ENCODE peak calls at places on chromosomes 11 and 22, in ten cellular contexts. One of them, this sample, is unnamed.

GRCh38 chr11:114762437-114762836 is 84.1 kb downstream of the NXPE2 start:
- DNase-seq in left colon: peak; percentile 86
- DNase-seq in HTR-8/SVneo: peak; percentile 60
- DNase-seq in memory B cell: no peak
- DNase-seq in neural crest cell: peak; percentile 52
- DNase-seq in NCI-H748 treated with DMSO at 0.1 percent for 48 hours: no peak
- DNase-seq in putamen: peak; percentile 2
- DNase-seq in kidney tubule cell: peak; percentile 60
- DNase-seq in LoVo: peak; percentile 59
- DNase-seq in body of pancreas: peak; percentile 65
- DNase-seq in this sample: peak; percentile 77

GRCh38 chr11:120336641-120337132 is 474 bp downstream of the ARHGEF12 start:
- DNase-seq in left colon: peak; percentile 67
- DNase-seq in HTR-8/SVneo: no peak
- DNase-seq in memory B cell: peak; percentile 9
- DNase-seq in neural crest cell: peak; percentile 49
- DNase-seq in NCI-H748 treated with DMSO at 0.1 percent for 48 hours: no peak
- DNase-seq in putamen: no peak
- DNase-seq in kidney tubule cell: peak; percentile 53
- DNase-seq in LoVo: no peak
- DNase-seq in body of pancreas: no peak
- DNase-seq in this sample: peak; percentile 51

GRCh38 chr11:127919206-127920000 is 668.0 kb downstream of the ETS1 start:
- DNase-seq in left colon: no peak
- DNase-seq in HTR-8/SVneo: no peak
- DNase-seq in memory B cell: no peak
- DNase-seq in neural crest cell: no peak
- DNase-seq in NCI-H748 treated with DMSO at 0.1 percent for 48 hours: no peak
- DNase-seq in putamen: no peak
- DNase-seq in kidney tubule cell: peak; percentile 83
- DNase-seq in LoVo: no peak
- DNase-seq in body of pancreas: no peak
- DNase-seq in this sample: peak; percentile 39

GRCh38 chr11:67698247-67698646 is 23.8 kb upstream of the ALDH3B2 start:
- DNase-seq in left colon: no peak
- DNase-seq in HTR-8/SVneo: no peak
- DNase-seq in memory B cell: no peak
- DNase-seq in neural crest cell: no peak
- DNase-seq in NCI-H748 treated with DMSO at 0.1 percent for 48 hours: no peak
- DNase-seq in putamen: no peak
- DNase-seq in kidney tubule cell: no peak
- DNase-seq in LoVo: no peak
- DNase-seq in body of pancreas: no peak
- DNase-seq in this sample: no peak

GRCh38 chr11:118715837-118716260 is 36.4 kb upstream of the TREH start:
- DNase-seq in left colon: no peak
- DNase-seq in HTR-8/SVneo: no peak
- DNase-seq in memory B cell: no peak
- DNase-seq in neural crest cell: no peak
- DNase-seq in NCI-H748 treated with DMSO at 0.1 percent for 48 hours: no peak
- DNase-seq in putamen: no peak
- DNase-seq in kidney tubule cell: no peak
- DNase-seq in LoVo: no peak
- DNase-seq in body of pancreas: peak; percentile 35
- DNase-seq in this sample: peak; percentile 16

GRCh38 chr22:23772315-23773246 is at the start of gene MMP11:
- DNase-seq in left colon: peak; percentile 82
- DNase-seq in HTR-8/SVneo: no peak
- DNase-seq in memory B cell: peak; percentile 30
- DNase-seq in neural crest cell: peak; percentile 59
- DNase-seq in NCI-H748 treated with DMSO at 0.1 percent for 48 hours: no peak
- DNase-seq in putamen: no peak
- DNase-seq in kidney tubule cell: peak; percentile 43
- DNase-seq in LoVo: peak; percentile 58
- DNase-seq in body of pancreas: peak; percentile 48
- DNase-seq in this sample: no peak

GRCh38 chr11:69007978-69008381 is 5.1 kb downstream of the MRGPRF start:
- DNase-seq in left colon: no peak
- DNase-seq in HTR-8/SVneo: no peak
- DNase-seq in memory B cell: no peak
- DNase-seq in neural crest cell: no peak
- DNase-seq in NCI-H748 treated with DMSO at 0.1 percent for 48 hours: no peak
- DNase-seq in putamen: no peak
- DNase-seq in kidney tubule cell: peak; percentile 6
- DNase-seq in LoVo: no peak
- DNase-seq in body of pancreas: peak; percentile 38
- DNase-seq in this sample: peak; percentile 25

GRCh38 chr11:26194871-26195270 is 137.1 kb upstream of the ANO3 start:
- DNase-seq in left colon: no peak
- DNase-seq in HTR-8/SVneo: no peak
- DNase-seq in memory B cell: no peak
- DNase-seq in neural crest cell: no peak
- DNase-seq in NCI-H748 treated with DMSO at 0.1 percent for 48 hours: no peak
- DNase-seq in putamen: no peak
- DNase-seq in kidney tubule cell: no peak
- DNase-seq in LoVo: no peak
- DNase-seq in body of pancreas: no peak
- DNase-seq in this sample: no peak

GRCh38 chr11:132296946-132297610 is 926.7 kb downstream of the NTM start:
- DNase-seq in left colon: no peak
- DNase-seq in HTR-8/SVneo: no peak
- DNase-seq in memory B cell: no peak
- DNase-seq in neural crest cell: no peak
- DNase-seq in NCI-H748 treated with DMSO at 0.1 percent for 48 hours: no peak
- DNase-seq in putamen: no peak
- DNase-seq in kidney tubule cell: no peak
- DNase-seq in LoVo: no peak
- DNase-seq in body of pancreas: no peak
- DNase-seq in this sample: no peak

GRCh38 chr11:46363455-46363920 is 16.2 kb downstream of the DGKZ start:
- DNase-seq in left colon: no peak
- DNase-seq in HTR-8/SVneo: no peak
- DNase-seq in memory B cell: no peak
- DNase-seq in neural crest cell: no peak
- DNase-seq in NCI-H748 treated with DMSO at 0.1 percent for 48 hours: no peak
- DNase-seq in putamen: peak; percentile 85
- DNase-seq in kidney tubule cell: peak; percentile 64
- DNase-seq in LoVo: no peak
- DNase-seq in body of pancreas: no peak
- DNase-seq in this sample: peak; percentile 50

GRCh38 chr11:69877235-69877634 is 58.0 kb upstream of the FGF3 start:
- DNase-seq in left colon: no peak
- DNase-seq in HTR-8/SVneo: no peak
- DNase-seq in memory B cell: no peak
- DNase-seq in neural crest cell: no peak
- DNase-seq in NCI-H748 treated with DMSO at 0.1 percent for 48 hours: no peak
- DNase-seq in putamen: no peak
- DNase-seq in kidney tubule cell: peak; percentile 35
- DNase-seq in LoVo: no peak
- DNase-seq in body of pancreas: no peak
- DNase-seq in this sample: no peak

GRCh38 chr11:65524010-65524746 is 705 bp upstream of the SCYL1 start:
- DNase-seq in left colon: peak; percentile 68
- DNase-seq in HTR-8/SVneo: no peak
- DNase-seq in memory B cell: no peak
- DNase-seq in neural crest cell: no peak
- DNase-seq in NCI-H748 treated with DMSO at 0.1 percent for 48 hours: no peak
- DNase-seq in putamen: no peak
- DNase-seq in kidney tubule cell: no peak
- DNase-seq in LoVo: no peak
- DNase-seq in body of pancreas: peak; percentile 46
- DNase-seq in this sample: no peak

GRCh38 chr22:22884010-22884887 is 3.4 kb upstream of the IGLL5 start:
- DNase-seq in left colon: peak; percentile 71
- DNase-seq in HTR-8/SVneo: peak; percentile 30
- DNase-seq in memory B cell: peak; percentile 69
- DNase-seq in neural crest cell: peak; percentile 61
- DNase-seq in NCI-H748 treated with DMSO at 0.1 percent for 48 hours: peak; percentile 29
- DNase-seq in putamen: peak; percentile 21
- DNase-seq in kidney tubule cell: peak; percentile 75
- DNase-seq in LoVo: peak; percentile 29
- DNase-seq in body of pancreas: peak; percentile 67
- DNase-seq in this sample: peak; percentile 81

GRCh38 chr11:63670077-63670737 is 969 bp downstream of the ATL3 start:
- DNase-seq in left colon: no peak
- DNase-seq in HTR-8/SVneo: no peak
- DNase-seq in memory B cell: no peak
- DNase-seq in neural crest cell: no peak
- DNase-seq in NCI-H748 treated with DMSO at 0.1 percent for 48 hours: no peak
- DNase-seq in putamen: peak; percentile 6
- DNase-seq in kidney tubule cell: peak; percentile 26
- DNase-seq in LoVo: peak; percentile 6
- DNase-seq in body of pancreas: no peak
- DNase-seq in this sample: peak; percentile 38

GRCh38 chr11:12269446-12270214 is 107.7 kb upstream of the PARVA start:
- DNase-seq in left colon: no peak
- DNase-seq in HTR-8/SVneo: no peak
- DNase-seq in memory B cell: no peak
- DNase-seq in neural crest cell: no peak
- DNase-seq in NCI-H748 treated with DMSO at 0.1 percent for 48 hours: no peak
- DNase-seq in putamen: no peak
- DNase-seq in kidney tubule cell: no peak
- DNase-seq in LoVo: no peak
- DNase-seq in body of pancreas: no peak
- DNase-seq in this sample: no peak

GRCh38 chr11:134373591-134374052 is 38.4 kb downstream of the B3GAT1 start:
- DNase-seq in left colon: no peak
- DNase-seq in HTR-8/SVneo: no peak
- DNase-seq in memory B cell: no peak
- DNase-seq in neural crest cell: no peak
- DNase-seq in NCI-H748 treated with DMSO at 0.1 percent for 48 hours: no peak
- DNase-seq in putamen: no peak
- DNase-seq in kidney tubule cell: no peak
- DNase-seq in LoVo: no peak
- DNase-seq in body of pancreas: no peak
- DNase-seq in this sample: no peak

GRCh38 chr11:44468338-44468988 is 97.0 kb upstream of the CD82 start:
- DNase-seq in left colon: no peak
- DNase-seq in HTR-8/SVneo: no peak
- DNase-seq in memory B cell: no peak
- DNase-seq in neural crest cell: no peak
- DNase-seq in NCI-H748 treated with DMSO at 0.1 percent for 48 hours: no peak
- DNase-seq in putamen: no peak
- DNase-seq in kidney tubule cell: no peak
- DNase-seq in LoVo: no peak
- DNase-seq in body of pancreas: no peak
- DNase-seq in this sample: no peak

GRCh38 chr11:46120711-46121327 is 435 bp downstream of the PHF21A start:
- DNase-seq in left colon: peak; percentile 40
- DNase-seq in HTR-8/SVneo: peak; percentile 24
- DNase-seq in memory B cell: peak; percentile 14
- DNase-seq in neural crest cell: peak; percentile 34
- DNase-seq in NCI-H748 treated with DMSO at 0.1 percent for 48 hours: peak; percentile 70
- DNase-seq in putamen: peak; percentile 90
- DNase-seq in kidney tubule cell: peak; percentile 76
- DNase-seq in LoVo: peak; percentile 47
- DNase-seq in body of pancreas: peak; percentile 49
- DNase-seq in this sample: no peak

GRCh38 chr11:9855579-9856260 is 191.8 kb downstream of the SWAP70 start:
- DNase-seq in left colon: no peak
- DNase-seq in HTR-8/SVneo: no peak
- DNase-seq in memory B cell: peak; percentile 10
- DNase-seq in neural crest cell: no peak
- DNase-seq in NCI-H748 treated with DMSO at 0.1 percent for 48 hours: no peak
- DNase-seq in putamen: peak; percentile 25
- DNase-seq in kidney tubule cell: peak; percentile 51
- DNase-seq in LoVo: no peak
- DNase-seq in body of pancreas: no peak
- DNase-seq in this sample: no peak

GRCh38 chr22:33474587-33474986 is 416.4 kb upstream of the SYN3 start:
- DNase-seq in left colon: no peak
- DNase-seq in HTR-8/SVneo: no peak
- DNase-seq in memory B cell: no peak
- DNase-seq in neural crest cell: no peak
- DNase-seq in NCI-H748 treated with DMSO at 0.1 percent for 48 hours: no peak
- DNase-seq in putamen: no peak
- DNase-seq in kidney tubule cell: no peak
- DNase-seq in LoVo: no peak
- DNase-seq in body of pancreas: no peak
- DNase-seq in this sample: no peak

GRCh38 chr22:23518381-23519187 is 61.5 kb downstream of the IGLL1 start:
- DNase-seq in left colon: no peak
- DNase-seq in HTR-8/SVneo: no peak
- DNase-seq in memory B cell: no peak
- DNase-seq in neural crest cell: no peak
- DNase-seq in NCI-H748 treated with DMSO at 0.1 percent for 48 hours: no peak
- DNase-seq in putamen: no peak
- DNase-seq in kidney tubule cell: peak; percentile 34
- DNase-seq in LoVo: no peak
- DNase-seq in body of pancreas: no peak
- DNase-seq in this sample: no peak

GRCh38 chr11:4851033-4851432 is 2.0 kb upstream of the OR51S1 start:
- DNase-seq in left colon: no peak
- DNase-seq in HTR-8/SVneo: no peak
- DNase-seq in memory B cell: no peak
- DNase-seq in neural crest cell: no peak
- DNase-seq in NCI-H748 treated with DMSO at 0.1 percent for 48 hours: no peak
- DNase-seq in putamen: no peak
- DNase-seq in kidney tubule cell: no peak
- DNase-seq in LoVo: no peak
- DNase-seq in body of pancreas: peak; percentile 13
- DNase-seq in this sample: peak; percentile 79